ENCODE peak calls at places on chromosomes 16 and 17, in four cellular contexts. One of them, this sample, is unnamed.

GRCh38 chr17:38916771-38917170 is 8.6 kb upstream of the LASP1NB start:
- DNase-seq in HepG2: no peak
- DNase-seq in GM12878: no peak
- DNase-seq in K562: no peak
- DNase-seq in this sample: no peak

GRCh38 chr17:39861235-39861634 is 2.9 kb downstream of the IKZF3 start:
- DNase-seq in K562: no peak
- DNase-seq in HepG2: no peak
- DNase-seq in GM12878: no peak
- DNase-seq in this sample: no peak

GRCh38 chr17:8056232-8056975 is 17.5 kb downstream of the ALOX15B start:
- DNase-seq in GM12878: peak
- DNase-seq in K562: no peak
- DNase-seq in HepG2: peak
- DNase-seq in this sample: no peak

GRCh38 chr16:84851192-84852127 is 31.7 kb downstream of the CRISPLD2 start:
- DNase-seq in K562: no peak
- DNase-seq in HepG2: peak
- DNase-seq in GM12878: no peak
- DNase-seq in this sample: peak

GRCh38 chr16:50767197-50767596 is 25.3 kb downstream of the CYLD start:
- DNase-seq in GM12878: no peak
- DNase-seq in HepG2: no peak
- DNase-seq in K562: no peak
- DNase-seq in this sample: no peak

GRCh38 chr17:9432121-9432866 is 143.3 kb downstream of the STX8 start:
- DNase-seq in K562: no peak
- DNase-seq in GM12878: peak
- DNase-seq in HepG2: no peak
- DNase-seq in this sample: no peak

GRCh38 chr16:82660078-82660645 is 33.4 kb downstream of the CDH13 start:
- DNase-seq in GM12878: no peak
- DNase-seq in K562: no peak
- DNase-seq in HepG2: no peak
- DNase-seq in this sample: no peak

GRCh38 chr16:10813123-10813455 is 5.5 kb downstream of the TVP23A start:
- DNase-seq in HepG2: no peak
- DNase-seq in GM12878: no peak
- DNase-seq in K562: no peak
- DNase-seq in this sample: no peak

GRCh38 chr17:65409381-65409780 is 152.1 kb downstream of the AXIN2 start:
- DNase-seq in HepG2: no peak
- DNase-seq in GM12878: no peak
- DNase-seq in K562: no peak
- DNase-seq in this sample: no peak

GRCh38 chr16:57032931-57033330 is 43.6 kb downstream of the NLRC5 start:
- DNase-seq in HepG2: no peak
- DNase-seq in GM12878: no peak
- DNase-seq in K562: no peak
- DNase-seq in this sample: no peak

GRCh38 chr17:48624544-48625501 is 1.3 kb downstream of the HOXB9 start:
- DNase-seq in HepG2: no peak
- DNase-seq in K562: peak
- DNase-seq in GM12878: no peak
- DNase-seq in this sample: peak

GRCh38 chr17:18156171-18156975 is 27.3 kb upstream of the ALKBH5 start:
- DNase-seq in K562: no peak
- DNase-seq in HepG2: no peak
- DNase-seq in GM12878: no peak
- DNase-seq in this sample: no peak

GRCh38 chr17:43846963-43847369 is at the start of gene CD300LG:
- DNase-seq in GM12878: no peak
- DNase-seq in K562: no peak
- DNase-seq in HepG2: no peak
- DNase-seq in this sample: no peak

GRCh38 chr17:37292429-37293139 is 83.2 kb upstream of the C17orf78 start:
- DNase-seq in HepG2: no peak
- DNase-seq in GM12878: no peak
- DNase-seq in K562: no peak
- DNase-seq in this sample: no peak

GRCh38 chr16:56807011-56807675 is 57.9 kb upstream of the SLC12A3 start:
- DNase-seq in K562: no peak
- DNase-seq in GM12878: no peak
- DNase-seq in HepG2: peak
- DNase-seq in this sample: peak

GRCh38 chr16:79388396-79388795 is 212.1 kb downstream of the MAF start:
- DNase-seq in K562: no peak
- DNase-seq in HepG2: no peak
- DNase-seq in GM12878: no peak
- DNase-seq in this sample: no peak

DNA sequence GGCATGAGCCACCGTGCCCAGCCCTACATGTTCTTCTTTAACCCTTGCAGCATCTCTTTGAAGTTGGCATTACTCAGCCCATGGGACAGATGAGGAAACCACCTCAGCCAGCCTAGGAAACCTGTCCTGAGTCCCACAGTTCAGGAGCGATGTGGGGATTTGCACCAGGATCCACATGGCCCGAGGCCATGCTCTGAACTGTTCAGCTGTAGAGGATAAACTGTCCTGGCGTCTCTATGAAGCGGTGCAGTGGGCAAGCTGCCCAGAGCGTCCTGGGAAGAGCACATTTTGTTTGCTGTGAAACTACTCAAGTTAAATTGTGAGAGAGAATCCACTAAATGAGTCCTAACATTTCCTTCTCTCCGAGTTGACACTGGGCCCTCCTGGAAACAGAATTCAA is 276.7 kb upstream of the TNRC6C start:
- DNase-seq in K562: no peak
- DNase-seq in HepG2: no peak
- DNase-seq in GM12878: no peak
- DNase-seq in this sample: no peak
- TF ChIP-seq RAD21 in K562: no peak
- TF ChIP-seq RAD21 in HepG2: no peak
- TF ChIP-seq RAD21 in GM12878: no peak
- TF ChIP-seq RAD21 in this sample: no peak

DNA sequence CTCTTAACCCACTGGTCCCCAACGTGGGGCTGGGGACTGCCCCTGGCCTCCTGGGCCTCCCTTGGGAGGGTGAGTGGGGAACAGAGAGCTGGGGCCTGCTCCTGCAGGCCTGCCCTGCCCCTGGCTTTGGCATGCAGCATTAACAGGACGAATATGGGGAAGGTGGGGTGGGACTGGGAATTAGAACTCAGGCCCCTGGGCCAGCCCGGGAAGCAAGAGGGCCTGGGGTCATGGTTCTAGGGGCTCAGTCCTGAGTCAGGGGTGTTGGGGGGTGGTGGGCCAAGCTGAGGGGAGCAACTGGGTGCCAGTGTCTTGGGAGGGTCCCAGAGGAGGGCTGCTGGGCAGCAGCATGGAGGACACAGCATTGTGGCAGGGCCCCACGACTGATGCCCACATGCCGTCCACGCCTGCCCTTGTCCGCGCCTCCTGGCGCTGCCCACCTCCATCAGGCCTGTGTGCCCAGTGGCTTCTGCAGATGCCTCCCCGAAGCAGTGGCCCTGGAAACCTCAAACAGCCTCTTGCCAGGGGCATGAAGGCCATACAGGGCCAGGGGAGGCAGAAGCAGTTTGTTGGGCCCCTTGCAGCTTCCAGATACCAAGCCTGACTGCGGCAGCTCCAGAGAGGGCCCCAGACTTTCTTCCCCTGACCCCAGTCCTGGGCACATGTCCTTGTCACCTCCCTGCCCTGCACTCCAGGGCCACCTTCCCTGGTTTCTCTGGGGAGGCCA is 4.8 kb downstream of the MAP2K3 start:
- DNase-seq in GM12878: no peak
- DNase-seq in HepG2: no peak
- DNase-seq in K562: no peak
- DNase-seq in this sample: no peak
- TF ChIP-seq CEBPB in GM12878: no peak
- TF ChIP-seq CEBPB in HepG2: no peak
- TF ChIP-seq CEBPB in K562: no peak
- TF ChIP-seq CEBPB in this sample: no peak

DNA sequence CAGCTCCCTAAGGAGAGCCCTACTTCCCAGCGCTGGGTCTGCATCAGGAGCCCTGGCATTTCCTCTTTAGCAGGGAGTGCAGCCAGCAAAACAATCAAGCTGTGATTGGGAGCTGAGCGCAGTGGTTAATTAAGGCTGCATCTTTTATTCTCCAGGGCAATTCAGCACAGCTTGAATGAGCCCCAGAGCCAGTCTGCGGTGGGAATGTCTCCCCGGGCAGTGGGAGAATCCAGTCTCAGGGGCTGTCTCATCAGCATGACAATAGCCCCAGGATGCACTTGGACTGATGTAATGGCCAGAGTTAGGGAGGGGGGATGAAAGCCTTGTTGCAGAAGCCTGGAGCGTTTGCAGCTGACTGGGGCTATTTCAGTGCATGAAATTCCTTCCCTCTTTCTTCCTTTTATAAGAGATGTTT is 292.6 kb upstream of the SOX9 start:
- DNase-seq in GM12878: no peak
- DNase-seq in HepG2: no peak
- DNase-seq in K562: no peak
- DNase-seq in this sample: no peak
- TF ChIP-seq MYC in GM12878: no peak
- TF ChIP-seq MYC in HepG2: no peak
- TF ChIP-seq MYC in K562: no peak
- TF ChIP-seq MYC in this sample: no peak

DNA sequence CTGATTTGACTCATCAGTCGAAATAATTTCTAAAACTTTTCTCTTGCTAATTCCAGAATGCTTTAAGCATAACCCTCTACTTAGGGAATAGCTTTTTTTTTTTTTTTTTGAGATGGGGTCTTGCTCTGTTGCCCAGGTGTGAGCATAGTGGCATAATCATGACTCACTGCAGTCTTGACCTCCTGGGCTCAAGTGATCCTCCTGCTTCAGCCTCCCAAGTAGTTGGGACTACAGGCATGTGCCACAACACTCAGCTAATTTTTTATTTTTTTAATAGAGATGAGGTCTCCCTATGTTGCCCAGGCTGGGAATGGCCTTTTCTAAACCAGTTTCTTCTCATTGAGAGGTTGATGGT is 13.6 kb upstream of the NFATC3 start:
- DNase-seq in K562: no peak
- DNase-seq in HepG2: no peak
- DNase-seq in GM12878: no peak
- DNase-seq in this sample: no peak
- TF ChIP-seq RAD21 in K562: no peak
- TF ChIP-seq RAD21 in HepG2: no peak
- TF ChIP-seq RAD21 in GM12878: no peak
- TF ChIP-seq RAD21 in this sample: no peak

DNA sequence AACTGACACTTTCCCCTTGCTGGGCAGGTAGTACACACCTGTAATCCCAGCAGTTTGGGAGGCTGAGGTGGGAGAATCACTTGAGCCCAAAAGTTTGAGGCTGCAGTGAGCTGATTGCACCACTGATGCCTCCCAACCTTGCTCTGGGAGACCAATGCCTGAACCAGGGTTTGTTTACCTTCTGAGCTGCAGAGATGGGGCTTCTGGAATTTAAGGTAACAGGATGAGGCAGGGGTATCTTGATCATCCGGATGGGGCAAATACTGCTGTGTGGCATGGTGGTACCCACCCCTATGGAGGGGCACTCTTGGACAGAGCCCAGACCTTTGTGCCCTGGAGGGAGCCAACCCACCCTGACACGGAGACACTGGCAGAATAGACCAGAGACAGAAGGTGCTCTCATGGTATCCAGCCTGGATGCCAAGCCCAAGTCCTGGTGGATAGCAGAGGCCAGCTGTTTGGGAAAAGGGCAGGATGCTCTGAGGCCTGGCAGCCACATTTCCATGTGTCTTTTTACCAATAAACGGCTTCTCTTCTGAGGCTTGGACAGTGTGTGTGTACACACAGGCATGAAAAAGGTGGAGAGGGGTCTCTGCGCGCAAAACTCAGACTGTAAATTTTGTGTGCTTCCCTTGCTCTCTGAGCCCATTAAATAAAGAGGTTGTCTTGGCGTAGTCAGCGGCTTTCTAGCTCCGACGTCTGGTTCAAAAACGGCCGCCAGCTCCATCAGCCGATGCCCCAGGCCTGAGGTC is 4.4 kb downstream of the ZNF48 start:
- DNase-seq in GM12878: no peak
- DNase-seq in K562: no peak
- DNase-seq in HepG2: no peak
- DNase-seq in this sample: no peak
- TF ChIP-seq CEBPB in GM12878: no peak
- TF ChIP-seq CEBPB in K562: no peak
- TF ChIP-seq CEBPB in HepG2: no peak
- TF ChIP-seq CEBPB in this sample: no peak